ENCODE peak calls at places on chromosome 20, in nine cellular contexts. F is heart left ventricle, X is adrenal gland, S is neural progenitor cell, W is fibroblast of lung, O is mesenchymal stem cell, L is cardiac muscle cell, C is heart right ventricle, E is upper lobe of right lung. V is an unnamed sample. For H3K4me1, the result is how much of the 10 kb centered on the place peaks cover.

GRCh38 chr20:24772667-24773066 is 176.4 kb upstream of the CST7 start:
- DNase-seq in C (no peak), X (no peak), L (no peak), W (no peak), F (no peak), O (no peak), S (no peak), E (peak), V (peak)

GRCh38 chr20:347317-347639 is 367 bp downstream of the NRSN2 start:
- DNase-seq in E (no peak), L (no peak), O (no peak), W (no peak), C (no peak), X (peak), S (peak), F (no peak), V (no peak)

GRCh38 chr20:38726849-38727601 is 2.7 kb downstream of the SLC32A1 start:
- DNase-seq in C (no peak), S (peak), E (no peak), F (no peak), X (no peak), O (no peak), W (peak), L (peak), V (no peak)

GRCh38 chr20:8749986-8750385 is 318.9 kb upstream of the PLCB4 start:
- DNase-seq in O (peak), L (peak), E (no peak), C (no peak), F (no peak), X (no peak), W (peak), S (no peak), V (no peak)

GRCh38 chr20:9503530-9504251 is 10.7 kb upstream of the LAMP5 start:
- DNase-seq in S (peak), F (no peak), L (peak), W (peak), E (no peak), C (no peak), X (no peak), O (no peak), V (no peak)

GRCh38 chr20:41140226-41141133 is 3.1 kb downstream of the PLCG1 start:
- DNase-seq in C (no peak), F (no peak), S (no peak), L (no peak), W (no peak), X (no peak), E (peak), O (no peak), V (no peak)

GRCh38 chr20:6509375-6509774 is 258.1 kb upstream of the BMP2 start:
- DNase-seq in S (no peak), L (no peak), O (no peak), E (no peak), F (no peak), C (no peak), W (no peak), X (no peak), V (no peak)

GRCh38 chr20:46004813-46005505 is 3.7 kb upstream of the MMP9 start:
- DNase-seq in S (no peak), C (peak), O (no peak), L (peak), W (no peak), X (peak), E (no peak), F (peak), V (peak)

GRCh38 chr20:53283011-53283410 is 310.6 kb downstream of the ZNF217 start:
- DNase-seq in L (no peak), O (no peak), X (no peak), E (no peak), W (no peak), C (no peak), S (no peak), F (no peak), V (no peak)

GRCh38 chr20:50587291-50587961 is 77.2 kb downstream of the PTPN1 start:
- DNase-seq in O (no peak), W (no peak), S (no peak), C (no peak), F (no peak), E (peak), X (no peak), L (no peak), V (no peak)

GRCh38 chr20:46006964-46007363 is 1.7 kb upstream of the MMP9 start:
- DNase-seq in C (no peak), O (no peak), E (no peak), F (no peak), X (no peak), S (no peak), L (no peak), W (no peak), V (no peak)

GRCh38 chr20:8244637-8245036 is 112.6 kb downstream of the PLCB1 start:
- DNase-seq in C (peak), W (peak), O (peak), X (peak), S (no peak), E (no peak), F (peak), L (peak), V (no peak)

GRCh38 chr20:11409526-11409925 is 508.2 kb upstream of the BTBD3 start:
- DNase-seq in O (no peak), S (no peak), X (no peak), L (no peak), E (no peak), W (no peak), F (no peak), C (no peak), V (no peak)

GRCh38 chr20:2093200-2093781 is 8.3 kb upstream of the STK35 start:
- DNase-seq in E (no peak), F (no peak), X (no peak), O (no peak), W (peak), L (no peak), S (peak), C (no peak), V (peak)

GRCh38 chr20:46681032-46681854 is 8.0 kb downstream of the TP53RK start:
- DNase-seq in F (no peak), W (peak), E (no peak), C (peak), X (peak), L (peak), O (peak), S (peak), V (peak)

GRCh38 chr20:59010321-59010994 is 3.4 kb upstream of the CTSZ start:
- DNase-seq in C (no peak), L (peak), F (peak), W (no peak), E (no peak), O (no peak), X (no peak), S (no peak), V (peak)

GRCh38 chr20:22684072-22684762 is 99.8 kb upstream of the FOXA2 start:
- DNase-seq in W (peak), E (no peak), C (peak), F (peak), O (peak), L (peak), S (peak), X (peak), V (peak)

GRCh38 chr20:36344517-36345132 is 38.5 kb downstream of the DLGAP4 start:
- DNase-seq in F (no peak), L (peak), S (peak), O (peak), E (no peak), X (peak), C (peak), W (peak), V (peak)

GRCh38 chr20:59884494-59884893 is 48.9 kb downstream of the SYCP2 start:
- DNase-seq in O (no peak), F (no peak), S (no peak), X (no peak), E (no peak), L (no peak), W (no peak), C (no peak), V (no peak)

GRCh38 chr20:38724603-38725457 is 544 bp downstream of the SLC32A1 start:
- DNase-seq in S (peak), W (no peak), C (no peak), F (no peak), X (no peak), O (no peak), L (no peak), E (no peak), V (no peak)

GRCh38 chr20:48698507-48699267 is 129.1 kb downstream of the PREX1 start:
- DNase-seq in F (no peak), E (peak), C (no peak), L (no peak), W (no peak), O (no peak), S (peak), X (no peak), V (no peak)

GRCh38 chr20:34274694-34275093 is 28.5 kb downstream of the AHCY start:
- DNase-seq in W (no peak), O (no peak), L (no peak), F (no peak), X (no peak), E (no peak), S (no peak), C (no peak), V (no peak)

GRCh38 chr20:36462440-36463211 is 78.7 kb upstream of the MYL9 start:
- DNase-seq in S (peak), E (peak), F (peak), O (peak), L (peak), X (peak), W (peak), C (peak), V (peak)

GRCh38 chr20:11432407-11432806 is 485.3 kb upstream of the BTBD3 start:
- DNase-seq in L (peak), S (no peak), C (no peak), X (no peak), E (no peak), F (no peak), W (peak), O (peak), V (no peak)

GRCh38 chr20:41171736-41172295 is 34.5 kb downstream of the PLCG1 start:
- DNase-seq in E (peak), W (no peak), S (no peak), O (no peak), F (no peak), X (no peak), C (no peak), L (no peak), V (peak)

GRCh38 chr20:2373098-2373497 is 7.6 kb upstream of the TGM6 start:
- DNase-seq in O (no peak), E (no peak), C (no peak), X (no peak), W (no peak), L (no peak), F (no peak), S (no peak), V (no peak)

GRCh38 chr20:59598625-59599310 is 5.6 kb upstream of the PHACTR3 start:
- DNase-seq in F (no peak), E (no peak), L (peak), C (no peak), S (peak), X (peak), W (no peak), O (no peak), V (peak)

GRCh38 chr20:1266167-1266973 is at the start of gene SNPH:
- DNase-seq in C (peak), W (peak), F (peak), S (peak), E (peak), O (peak), X (peak), L (peak), V (peak)

GRCh38 chr20:2558581-2559301 is 22.4 kb downstream of the TMC2 start:
- DNase-seq in C (no peak), F (no peak), L (peak), S (peak), W (no peak), O (no peak), X (peak), E (no peak), V (no peak)

GRCh38 chr20:4045741-4046140 is 30.4 kb upstream of the RNF24 start:
- DNase-seq in L (peak), C (no peak), F (no peak), X (no peak), S (no peak), W (no peak), O (peak), E (no peak), V (no peak)

GRCh38 chr20:9301129-9302072 is 213.0 kb upstream of the LAMP5 start:
- DNase-seq in L (peak), X (no peak), C (peak), W (peak), F (peak), S (peak), E (no peak), O (peak), V (no peak)

GRCh38 chr20:58389324-58389967 is 417 bp downstream of the VAPB start:
- DNase-seq in L (peak), O (peak), X (peak), S (peak), C (peak), W (peak), F (no peak), E (no peak), V (peak)

GRCh38 chr20:38165089-38165965 is at the start of gene TGM2:
- DNase-seq in S (peak), L (peak), O (peak), X (peak), E (peak), W (peak), F (peak), C (peak), V (peak)

GRCh38 chr20:51136326-51136725 is 113.4 kb upstream of the KCNG1 start:
- DNase-seq in O (no peak), L (no peak), F (no peak), S (no peak), C (no peak), E (no peak), X (no peak), W (no peak), V (no peak)

DNA sequence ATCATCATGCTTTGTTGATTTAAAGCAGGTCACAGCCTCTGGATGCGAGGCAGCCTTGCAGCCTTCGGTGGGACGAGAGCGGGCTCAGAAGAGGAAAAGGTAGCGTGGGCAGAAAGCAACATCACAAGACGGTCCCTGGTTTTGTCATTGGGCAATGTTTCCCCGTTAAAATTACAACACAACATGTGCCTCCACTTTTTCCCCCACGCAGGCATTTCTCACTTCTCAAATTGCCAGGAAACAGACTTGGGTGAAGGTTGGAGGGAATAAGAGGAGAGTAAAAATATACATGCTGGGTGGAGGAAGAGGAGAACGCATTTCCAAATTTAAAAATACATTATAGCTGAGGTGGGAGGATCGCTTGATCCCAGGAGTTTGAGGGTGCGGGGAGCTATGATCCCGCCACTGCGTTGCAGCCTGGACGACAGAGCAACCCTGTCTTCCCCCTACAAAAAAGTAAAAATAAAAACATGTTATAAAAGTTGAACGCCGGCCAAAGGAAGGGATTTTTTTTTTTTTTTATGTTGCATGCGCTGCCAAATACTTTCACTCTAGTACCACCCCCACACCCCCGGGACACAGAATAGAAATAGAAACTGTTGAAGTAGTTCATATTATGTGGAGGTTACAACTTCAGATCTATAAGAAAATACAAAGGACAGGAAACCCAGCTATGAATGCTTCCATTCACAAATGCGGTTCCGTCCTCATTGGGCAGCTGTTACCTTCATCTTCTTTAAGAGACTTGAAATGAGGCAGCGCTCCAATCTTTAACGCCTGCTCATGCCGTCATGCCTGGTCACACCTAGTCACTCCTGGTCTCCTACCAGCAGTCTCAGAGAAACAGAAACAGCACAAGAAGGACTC is 13.8 kb upstream of the NAA20 start:
- DNase-seq in F (peak), E (no peak), S (no peak), L (peak), X (peak), O (no peak), W (peak), C (peak), V (no peak)
- H3K4me1 ChIP-seq in F (under half), E (under half), S (under half), L (under half), X (under half), O (under half), W (under half), C (under half), V (under half)

GRCh38 chr20:62364911-62365736 is 2.0 kb downstream of the LAMA5 start:
- DNase-seq in F (peak), O (no peak), C (peak), S (no peak), E (peak), W (no peak), X (peak), L (no peak), V (peak)

GRCh38 chr20:62365814-62366369 is 1.2 kb downstream of the LAMA5 start:
- DNase-seq in L (no peak), O (no peak), F (peak), X (peak), W (no peak), C (no peak), S (peak), E (peak), V (no peak)

GRCh38 chr20:62367483-62368302 is 581 bp upstream of the LAMA5 start:
- DNase-seq in L (peak), C (no peak), O (no peak), S (peak), F (peak), W (no peak), X (peak), E (no peak), V (peak)

GRCh38 chr20:62367136-62367482 is at the start of gene LAMA5:
- DNase-seq in O (no peak), C (no peak), F (peak), S (peak), E (peak), L (peak), W (no peak), X (peak), V (peak)

GRCh38 chr20:62366370-62367135 is 559 bp downstream of the LAMA5 start:
- DNase-seq in W (no peak), X (peak), S (peak), F (peak), C (no peak), E (peak), O (no peak), L (no peak), V (no peak)
- H3K4me1 ChIP-seq in W (under half), X (half or more), S (half or more), F (half or more), C (half or more), E (half or more), O (half or more), L (half or more), V (half or more)

DNA sequence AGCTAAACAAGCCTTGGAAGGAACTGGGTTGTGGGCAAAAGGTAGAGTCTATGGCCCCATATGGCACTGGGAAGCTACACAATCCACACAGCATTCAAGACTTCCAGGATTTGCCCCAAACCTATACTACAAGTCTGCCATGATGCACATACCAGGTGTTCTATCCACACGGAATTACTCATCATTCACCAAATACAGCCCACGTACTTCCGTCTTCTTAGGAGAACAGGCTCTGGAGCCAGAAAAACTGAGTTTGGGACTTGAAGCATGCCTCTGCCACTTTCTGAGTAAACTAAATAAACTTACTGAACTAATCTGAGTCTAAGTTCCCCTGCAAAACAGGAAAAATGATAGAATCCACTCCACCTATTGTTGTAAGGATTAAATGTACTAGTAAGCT is 28.6 kb downstream of the RIMS4 start:
- DNase-seq in E (no peak), O (no peak), F (no peak), X (no peak), L (no peak), S (no peak), W (no peak), C (no peak), V (no peak)
- H3K4me1 ChIP-seq in E (under half), O (under half), F (under half), X (under half), L (under half), S (under half), W (under half), C (under half), V (under half)

GRCh38 chr20:62817975-62818591 is 1.2 kb downstream of the COL9A3 start:
- DNase-seq in L (no peak), C (no peak), X (no peak), E (no peak), W (no peak), F (no peak), O (no peak), S (no peak), V (no peak)

GRCh38 chr20:62819494-62820174 is 2.8 kb downstream of the COL9A3 start:
- DNase-seq in C (no peak), L (peak), F (no peak), W (peak), X (peak), S (no peak), E (no peak), O (no peak), V (no peak)

GRCh38 chr20:62816879-62817873 is at the start of gene COL9A3:
- DNase-seq in O (no peak), W (no peak), C (no peak), S (peak), L (no peak), X (no peak), F (no peak), E (no peak), V (no peak)

GRCh38 chr20:62820208-62820961 is 3.5 kb downstream of the COL9A3 start:
- DNase-seq in S (no peak), C (no peak), E (no peak), L (no peak), F (no peak), O (no peak), X (no peak), W (no peak), V (peak)

GRCh38 chr20:62818592-62819493 is 2.0 kb downstream of the COL9A3 start:
- DNase-seq in X (no peak), L (peak), E (no peak), S (no peak), C (peak), F (peak), O (no peak), W (peak), V (peak)
- H3K4me1 ChIP-seq in X (under half), L (under half), E (under half), S (under half), C (half or more), F (under half), O (half or more), W (under half), V (half or more)

GRCh38 chr20:61240814-61241213 is 11.2 kb upstream of the CDH4 start:
- DNase-seq in W (no peak), X (no peak), C (no peak), F (no peak), L (no peak), O (no peak), S (no peak), E (no peak), V (no peak)
- H3K4me1 ChIP-seq in W (under half), X (under half), C (under half), F (under half), L (under half), O (under half), S (under half), E (under half), V (under half)

GRCh38 chr20:31711416-31712111 is 11.1 kb downstream of the BCL2L1 start:
- DNase-seq in W (no peak), S (no peak), C (no peak), L (no peak), E (no peak), F (no peak), X (no peak), O (no peak), V (no peak)
- H3K4me1 ChIP-seq in W (under half), S (under half), C (half or more), L (under half), E (half or more), F (half or more), X (half or more), O (under half), V (half or more)

GRCh38 chr20:17644451-17644850 is 37.6 kb downstream of the RRBP1 start:
- DNase-seq in F (peak), S (no peak), C (no peak), E (peak), O (no peak), W (no peak), L (no peak), X (peak), V (peak)
- H3K4me1 ChIP-seq in F (under half), S (under half), C (half or more), E (under half), O (under half), W (under half), L (half or more), X (half or more), V (half or more)